ENCODE peak calls at places on chromosomes 4 and X, in five cellular contexts. G is HepG2, L is K562, N is IMR-90, V is H1. P is an unnamed sample.

GRCh38 chrX:133527415-133527814 is 112.1 kb upstream of the GPC4 start:
- DNase-seq in G (no peak), L (no peak), N (no peak), V (no peak), P (no peak)

GRCh38 chr4:119010909-119011606 is 122.4 kb downstream of the SYNPO2 start:
- DNase-seq in G (no peak), L (no peak), N (no peak), V (no peak), P (no peak)

GRCh38 chr4:152172146-152172545 is 363.7 kb downstream of the FBXW7 start:
- DNase-seq in G (no peak), L (no peak), N (no peak), V (no peak), P (no peak)

GRCh38 chr4:99887837-99888236 is 6.4 kb downstream of the LAMTOR3 start:
- DNase-seq in G (no peak), L (no peak), N (peak; percentile 46), V (no peak), P (no peak)

GRCh38 chr4:122854444-122854843 is 27.8 kb downstream of the FGF2 start:
- DNase-seq in G (no peak), L (no peak), N (no peak), V (no peak), P (no peak)

GRCh38 chr4:12595986-12596385 is 888.2 kb downstream of the RAB28 start:
- DNase-seq in G (no peak), L (no peak), N (no peak), V (no peak), P (no peak)

GRCh38 chr4:110854021-110854678 is 231.3 kb upstream of the PITX2 start:
- DNase-seq in G (no peak), L (no peak), N (peak; percentile 84), V (no peak), P (no peak)

GRCh38 chrX:7286461-7286860 is 138.5 kb upstream of the PUDP start:
- DNase-seq in G (no peak), L (no peak), N (peak; percentile 12), V (no peak), P (no peak)

GRCh38 chr4:76615999-76616398 is 181.0 kb downstream of the SHROOM3 start:
- DNase-seq in G (no peak), L (no peak), N (no peak), V (no peak), P (no peak)

GRCh38 chr4:8160233-8160560 is 1.6 kb upstream of the ABLIM2 start:
- DNase-seq in G (no peak), L (no peak), N (no peak), V (no peak), P (no peak)

GRCh38 chr4:75705198-75705712 is 19.1 kb upstream of the USO1 start:
- DNase-seq in G (no peak), L (no peak), N (no peak), V (peak; percentile 67), P (no peak)

GRCh38 chr4:89482248-89482647 is 174.6 kb upstream of the GPRIN3 start:
- DNase-seq in G (peak; percentile 35), L (peak; percentile 29), N (peak; percentile 53), V (no peak), P (peak; percentile 33)

GRCh38 chr4:41550308-41550707 is 12.4 kb downstream of the LIMCH1 start:
- DNase-seq in G (no peak), L (no peak), N (no peak), V (no peak), P (no peak)

GRCh38 chr4:67006791-67007190 is 538.5 kb downstream of the CENPC start:
- DNase-seq in G (no peak), L (no peak), N (no peak), V (no peak), P (no peak)

GRCh38 chrX:41621236-41621651 is 67.5 kb upstream of the GPR34 start:
- DNase-seq in G (no peak), L (peak; percentile 33), N (peak; percentile 62), V (no peak), P (peak; percentile 24)

GRCh38 chr4:122826596-122827257 is at the start of gene FGF2:
- DNase-seq in G (no peak), L (peak; percentile 76), N (peak; percentile 60), V (peak; percentile 84), P (peak; percentile 54)

GRCh38 chr4:10762541-10762940 is 78.0 kb upstream of the CLNK start:
- DNase-seq in G (no peak), L (no peak), N (peak; percentile 91), V (no peak), P (no peak)

GRCh38 chr4:112213850-112214249 is 17.7 kb upstream of the AP1AR start:
- DNase-seq in G (no peak), L (no peak), N (peak; percentile 90), V (no peak), P (no peak)

GRCh38 chr4:60744767-60745166 is 455.4 kb upstream of the ADGRL3 start:
- DNase-seq in G (no peak), L (no peak), N (peak; percentile 45), V (no peak), P (no peak)

GRCh38 chrX:13373027-13373806 is 53.4 kb upstream of the ATXN3L start:
- DNase-seq in G (no peak), L (no peak), N (peak; percentile 70), V (no peak), P (no peak)

GRCh38 chr4:41319553-41319952 is 62.8 kb downstream of the UCHL1 start:
- DNase-seq in G (peak; percentile 10), L (no peak), N (no peak), V (no peak), P (peak; percentile 86)

GRCh38 chrX:2697306-2697705 is 6.2 kb downstream of the CD99 start:
- DNase-seq in G (no peak), L (no peak), N (no peak), V (no peak), P (no peak)

GRCh38 chrX:115892787-115893671 is 277.5 kb upstream of the AGTR2 start:
- DNase-seq in G (peak; percentile 73), L (peak; percentile 46), N (peak; percentile 54), V (peak; percentile 44), P (no peak)

GRCh38 chr4:10664408-10664807 is 20.2 kb downstream of the CLNK start:
- DNase-seq in G (no peak), L (no peak), N (peak; percentile 87), V (no peak), P (peak; percentile 0)

GRCh38 chrX:42131856-42132255 is 208.5 kb upstream of the CASK start:
- DNase-seq in G (no peak), L (no peak), N (no peak), V (no peak), P (no peak)

GRCh38 chr4:137968956-137969709 is 273.0 kb downstream of the SLC7A11 start:
- DNase-seq in G (no peak), L (peak; percentile 43), N (peak; percentile 59), V (no peak), P (no peak)

GRCh38 chr4:87006531-87007344 is 71.9 kb downstream of the AFF1 start:
- DNase-seq in G (peak; percentile 84), L (peak; percentile 93), N (peak; percentile 92), V (peak; percentile 93), P (peak; percentile 90)
- H3K4me1 ChIP-seq in G (peaks cover 71% of the 10 kb centered on the region), L (peaks cover 35% of the 10 kb centered on the region), N (peaks cover 4% of the 10 kb centered on the region), V (peaks cover 9% of the 10 kb centered on the region), P (peaks cover 45% of the 10 kb centered on the region)

DNA sequence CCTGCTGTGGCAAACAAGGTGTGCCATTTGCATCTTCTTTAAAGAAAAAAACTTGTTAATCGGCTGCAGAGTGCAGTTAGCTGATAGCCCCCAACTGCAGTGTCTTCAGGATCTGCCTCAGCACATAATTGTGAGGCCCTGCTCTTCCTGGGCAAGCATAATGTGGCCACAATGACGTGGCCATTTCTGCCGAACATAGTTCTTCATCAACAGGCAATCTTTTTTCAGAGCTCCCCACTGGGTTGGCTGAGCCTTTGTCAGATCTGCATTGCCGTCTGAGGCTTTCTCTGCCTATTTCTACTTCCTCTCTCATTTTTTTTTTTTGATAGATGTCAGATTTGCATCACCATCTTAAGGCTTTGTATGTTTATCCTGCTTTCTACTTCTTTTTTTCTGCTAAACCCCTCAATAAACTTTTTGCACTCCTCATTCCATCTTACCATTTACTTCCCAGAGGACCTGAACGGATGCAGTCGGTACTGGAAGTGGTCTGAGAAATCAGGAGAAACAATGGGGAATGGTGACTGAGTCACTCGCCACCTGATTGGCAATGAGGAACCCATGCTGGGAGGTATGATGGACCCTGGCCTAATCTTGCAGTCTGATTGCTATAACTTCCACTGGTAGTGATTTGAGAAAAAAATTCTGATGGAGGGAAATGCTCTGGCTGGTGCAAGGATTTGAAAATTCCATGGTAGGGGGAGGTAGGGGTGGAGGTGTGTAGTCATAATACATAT is 21.2 kb upstream of the TAB3 start:
- DNase-seq in G (no peak), L (peak; percentile 65), N (peak; percentile 42), V (no peak), P (no peak)
- TF ChIP-seq MAFK in G (no peak), L (peak; percentile 73), N (no peak), V (no peak), P (no peak)

GRCh38 chr4:101269682-101270081 is 77.6 kb downstream of the PPP3CA start:
- DNase-seq in G (no peak), L (no peak), N (no peak), V (no peak), P (no peak)

GRCh38 chr4:101262683-101263082 is 84.6 kb downstream of the PPP3CA start:
- DNase-seq in G (no peak), L (no peak), N (no peak), V (no peak), P (no peak)

GRCh38 chr4:101264993-101265815 is 82.1 kb downstream of the PPP3CA start:
- DNase-seq in G (no peak), L (no peak), N (no peak), V (no peak), P (no peak)

GRCh38 chr4:101264550-101264949 is 82.8 kb downstream of the PPP3CA start:
- DNase-seq in G (peak; percentile 85), L (no peak), N (no peak), V (no peak), P (peak; percentile 45)

GRCh38 chr4:101265816-101266172 is 81.5 kb downstream of the PPP3CA start:
- DNase-seq in G (no peak), L (no peak), N (no peak), V (no peak), P (no peak)
- H3K4me1 ChIP-seq in G (peaks cover 44% of the 10 kb centered on the region), L (no peaks in the 10 kb centered on the region), N (no peaks in the 10 kb centered on the region), V (no peaks in the 10 kb centered on the region), P (peaks cover 52% of the 10 kb centered on the region)

GRCh38 chr4:6898763-6899162 is 10.9 kb upstream of the TBC1D14 start:
- DNase-seq in G (no peak), L (no peak), N (no peak), V (no peak), P (no peak)

GRCh38 chr4:6902318-6903042 is 7.1 kb upstream of the TBC1D14 start:
- DNase-seq in G (peak; percentile 62), L (no peak), N (no peak), V (no peak), P (no peak)

GRCh38 chr4:6901669-6902317 is 7.8 kb upstream of the TBC1D14 start:
- DNase-seq in G (no peak), L (no peak), N (no peak), V (no peak), P (no peak)

GRCh38 chr4:6900181-6900812 is 9.3 kb upstream of the TBC1D14 start:
- DNase-seq in G (no peak), L (no peak), N (no peak), V (no peak), P (no peak)

GRCh38 chr4:6900956-6901355 is 8.7 kb upstream of the TBC1D14 start:
- DNase-seq in G (no peak), L (no peak), N (no peak), V (no peak), P (no peak)
- TF ChIP-seq MAFK in G (no peak), L (no peak), N (no peak), V (no peak), P (no peak)

P was measured in A549.